ENCODE peak calls at places on chromosome 12, in nine cellular contexts. V, M, J, U, B, W, S, K and G are unnamed samples.

GRCh38 chr12:97778111-97778510 is 315.5 kb downstream of the RMST start:
- DNase-seq in V (no peak), M (no peak), J (no peak), U (no peak), B (no peak), W (no peak), S (no peak), K (no peak), G (no peak)

GRCh38 chr12:780750-781379 is 28.5 kb downstream of the WNK1 start:
- DNase-seq in V (no peak), M (no peak), J (no peak), U (no peak), B (no peak), W (no peak), S (no peak), K (no peak), G (no peak)

GRCh38 chr12:2169964-2170363 is 117.2 kb downstream of the CACNA1C start:
- DNase-seq in V (no peak), M (no peak), J (no peak), U (no peak), B (no peak), W (no peak), S (no peak), K (no peak), G (no peak)

GRCh38 chr12:30959778-30960177 is 33.2 kb downstream of the TSPAN11 start:
- DNase-seq in V (no peak), M (no peak), J (no peak), U (no peak), B (peak; percentile 61), W (no peak), S (no peak), K (no peak), G (no peak)

GRCh38 chr12:112514926-112515642 is 96.3 kb downstream of the PTPN11 start:
- DNase-seq in V (no peak), M (no peak), J (no peak), U (no peak), B (peak; percentile 33), W (no peak), S (no peak), K (no peak), G (no peak)

GRCh38 chr12:47901285-47902093 is 3.3 kb downstream of the VDR start:
- DNase-seq in V (no peak), M (no peak), J (no peak), U (no peak), B (no peak), W (no peak), S (no peak), K (peak; percentile 61), G (no peak)

GRCh38 chr12:88300931-88301330 is 158.8 kb downstream of the TMTC3 start:
- DNase-seq in V (no peak), M (no peak), J (no peak), U (no peak), B (no peak), W (no peak), S (no peak), K (no peak), G (no peak)

GRCh38 chr12:67068773-67069450 is 200.2 kb upstream of the CAND1 start:
- DNase-seq in V (peak; percentile 67), M (peak; percentile 27), J (peak; percentile 6), U (peak; percentile 62), B (peak; percentile 76), W (no peak), S (no peak), K (no peak), G (no peak)

GRCh38 chr12:46908236-46908935 is 82.6 kb upstream of the SLC38A4 start:
- DNase-seq in V (no peak), M (no peak), J (no peak), U (no peak), B (no peak), W (no peak), S (no peak), K (no peak), G (no peak)

GRCh38 chr12:127383281-127383680 is 883.7 kb upstream of the TMEM132C start:
- DNase-seq in V (no peak), M (no peak), J (no peak), U (no peak), B (no peak), W (no peak), S (no peak), K (no peak), G (no peak)

GRCh38 chr12:58420496-58420895 is 479.1 kb downstream of the ATP23 start:
- DNase-seq in V (no peak), M (no peak), J (no peak), U (no peak), B (no peak), W (no peak), S (no peak), K (no peak), G (no peak)

DNA sequence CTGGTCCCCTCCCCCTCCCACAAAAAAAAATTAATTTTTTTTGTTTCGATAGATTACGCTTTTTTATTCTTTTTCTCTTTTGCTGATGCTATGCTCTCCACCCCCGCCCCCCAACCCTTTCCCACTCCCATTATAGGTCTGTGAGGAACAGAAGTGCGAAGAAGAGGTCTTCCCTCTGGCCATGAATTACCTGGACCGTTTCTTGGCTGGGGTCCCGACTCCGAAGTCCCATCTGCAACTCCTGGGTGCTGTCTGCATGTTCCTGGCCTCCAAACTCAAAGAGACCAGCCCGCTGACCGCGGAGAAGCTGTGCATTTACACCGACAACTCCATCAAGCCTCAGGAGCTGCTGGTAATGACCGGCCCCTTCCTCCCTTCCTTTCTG is 2.3 kb downstream of the CCND2 start:
- DNase-seq in V (peak; percentile 49), M (no peak), J (no peak), U (peak; percentile 40), B (no peak), W (no peak), S (peak; percentile 50), K (no peak), G (no peak)
- H3K4me1 ChIP-seq in V (peaks cover 25% of the 10 kb centered on the region), M (peaks cover 45% of the 10 kb centered on the region), J (peaks cover 70% of the 10 kb centered on the region), U (peaks cover 83% of the 10 kb centered on the region), B (peaks cover 45% of the 10 kb centered on the region), W (peaks cover 65% of the 10 kb centered on the region), S (no peaks in the 10 kb centered on the region), K (peaks cover 89% of the 10 kb centered on the region), G (peaks cover 59% of the 10 kb centered on the region)

GRCh38 chr12:43761535-43761934 is 2.8 kb downstream of the IRAK4 start:
- DNase-seq in V (no peak), M (no peak), J (no peak), U (no peak), B (no peak), W (no peak), S (no peak), K (no peak), G (no peak)
- H3K4me1 ChIP-seq in V (peaks cover 29% of the 10 kb centered on the region), M (peaks cover 24% of the 10 kb centered on the region), J (peaks cover 60% of the 10 kb centered on the region), U (peaks cover 46% of the 10 kb centered on the region), B (peaks cover 35% of the 10 kb centered on the region), W (peaks cover 48% of the 10 kb centered on the region), S (no peaks in the 10 kb centered on the region), K (peaks cover 10% of the 10 kb centered on the region), G (peaks cover 5% of the 10 kb centered on the region)

GRCh38 chr12:65835256-65835655 is 11.0 kb downstream of the HMGA2 start:
- DNase-seq in V (no peak), M (no peak), J (no peak), U (no peak), B (no peak), W (no peak), S (no peak), K (no peak), G (no peak)
- H3K4me1 ChIP-seq in V (no peaks in the 10 kb centered on the region), M (no peaks in the 10 kb centered on the region), J (no peaks in the 10 kb centered on the region), U (no peaks in the 10 kb centered on the region), B (no peaks in the 10 kb centered on the region), W (no peaks in the 10 kb centered on the region), S (no peaks in the 10 kb centered on the region), K (no peaks in the 10 kb centered on the region), G (no peaks in the 10 kb centered on the region)

GRCh38 chr12:96360550-96360949 is 39.7 kb downstream of the CDK17 start:
- DNase-seq in V (no peak), M (no peak), J (no peak), U (no peak), B (no peak), W (no peak), S (no peak), K (no peak), G (no peak)

GRCh38 chr12:96354326-96354725 is 45.9 kb downstream of the CDK17 start:
- DNase-seq in V (no peak), M (no peak), J (no peak), U (no peak), B (no peak), W (no peak), S (no peak), K (no peak), G (no peak)

GRCh38 chr12:96354844-96355534 is 45.2 kb downstream of the CDK17 start:
- DNase-seq in V (no peak), M (no peak), J (no peak), U (no peak), B (no peak), W (no peak), S (no peak), K (no peak), G (no peak)

GRCh38 chr12:96359328-96359727 is 40.9 kb downstream of the CDK17 start:
- DNase-seq in V (no peak), M (no peak), J (no peak), U (no peak), B (no peak), W (no peak), S (no peak), K (no peak), G (no peak)

GRCh38 chr12:96356831-96357230 is 43.4 kb downstream of the CDK17 start:
- DNase-seq in V (no peak), M (no peak), J (no peak), U (no peak), B (no peak), W (no peak), S (no peak), K (no peak), G (no peak)
- H3K4me1 ChIP-seq in V (peaks cover 33% of the 10 kb centered on the region), M (peaks cover 14% of the 10 kb centered on the region), J (peaks cover 41% of the 10 kb centered on the region), U (peaks cover 16% of the 10 kb centered on the region), B (peaks cover 37% of the 10 kb centered on the region), W (peaks cover 51% of the 10 kb centered on the region), S (no peaks in the 10 kb centered on the region), K (peaks cover 39% of the 10 kb centered on the region), G (peaks cover 6% of the 10 kb centered on the region)

DNA sequence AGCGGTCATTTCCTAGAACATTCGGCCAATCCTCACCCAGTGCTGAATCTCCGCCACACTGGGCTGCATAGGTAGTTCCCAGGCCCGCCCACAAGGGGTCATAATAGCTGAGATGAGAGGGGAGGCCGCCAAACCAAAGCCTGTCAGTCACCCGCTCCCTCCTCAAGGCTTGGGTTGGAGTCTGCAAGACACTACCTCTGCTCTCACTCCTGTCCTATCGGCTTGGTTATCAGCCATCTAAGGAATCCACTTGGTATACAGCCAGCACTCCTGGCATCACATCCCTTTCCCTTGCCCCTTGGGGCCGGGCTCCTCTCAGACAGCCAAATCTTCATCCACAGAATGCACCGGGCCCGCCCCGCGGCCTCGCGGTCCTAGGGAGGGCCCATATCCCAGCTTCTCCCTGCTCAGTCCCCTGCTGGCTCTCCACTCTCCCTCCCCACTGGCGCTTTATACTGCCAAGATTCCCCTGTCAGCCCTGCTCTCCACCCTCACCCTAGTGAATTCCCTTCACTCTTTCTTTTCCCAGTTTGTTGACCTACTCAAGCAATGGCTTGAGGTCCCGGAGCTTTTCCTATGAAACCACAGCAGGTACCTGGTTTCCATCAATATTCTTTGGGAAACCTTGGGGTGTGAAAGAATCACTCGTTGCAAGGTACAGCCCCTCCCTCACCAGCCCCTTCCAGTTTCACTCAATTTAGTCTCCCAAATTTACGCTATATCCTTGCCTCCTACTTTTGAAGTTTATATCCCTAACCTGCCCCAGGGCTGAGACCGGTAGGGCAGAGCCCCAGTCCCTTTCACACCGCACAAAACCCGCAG is 1.5 kb downstream of the IFFO1 start:
- DNase-seq in V (peak; percentile 74), M (peak; percentile 84), J (peak; percentile 73), U (peak; percentile 75), B (peak; percentile 91), W (peak; percentile 56), S (peak; percentile 81), K (peak; percentile 83), G (no peak)
- H3K4me1 ChIP-seq in V (peaks cover 17% of the 10 kb centered on the region), M (peaks cover 49% of the 10 kb centered on the region), J (peaks cover 55% of the 10 kb centered on the region), U (peaks cover 36% of the 10 kb centered on the region), B (peaks cover 64% of the 10 kb centered on the region), W (peaks cover 35% of the 10 kb centered on the region), S (no peaks in the 10 kb centered on the region), K (peaks cover 59% of the 10 kb centered on the region), G (peaks cover 78% of the 10 kb centered on the region)